ENCODE peak calls at places on chromosomes 3 and 15, in four cellular contexts. D is stimulated activated CD4-positive, alpha-beta T cell treated with anti-CD3 and anti-CD28 coated beads, Interleukin-2, amount 100 ng/mL, for 24 hours; X is NCI-H524; R is kidney glomerular epithelial cell. S is an unnamed sample.

GRCh38 chr15:59622289-59622688 is 10.7 kb downstream of the GCNT3 start:
- DNase-seq in D (peak), X (peak), R (no peak), S (peak)

GRCh38 chr3:133855772-133856171 is 39.9 kb downstream of the RAB6B start:
- DNase-seq in D (no peak), X (no peak), R (no peak), S (no peak)

GRCh38 chr3:121995190-121996137 is 26.6 kb downstream of the ILDR1 start:
- DNase-seq in D (peak), X (peak), R (peak), S (peak)

GRCh38 chr3:130699765-130700164 is 46.9 kb downstream of the PIK3R4 start:
- DNase-seq in D (no peak), X (peak), R (peak), S (no peak)

GRCh38 chr15:70765504-70766281 is 2.3 kb upstream of the UACA start:
- DNase-seq in D (no peak), X (no peak), R (no peak), S (no peak)

GRCh38 chr3:45566951-45567411 is 27.6 kb upstream of the LIMD1 start:
- DNase-seq in D (no peak), X (no peak), R (no peak), S (no peak)

GRCh38 chr3:74295479-74295878 is 319.0 kb downstream of the CNTN3 start:
- DNase-seq in D (no peak), X (no peak), R (no peak), S (no peak)

GRCh38 chr3:46946416-46946815 is 30.1 kb downstream of the CCDC12 start:
- DNase-seq in D (no peak), X (no peak), R (no peak), S (no peak)

GRCh38 chr3:173932624-173933023 is 535.1 kb downstream of the NLGN1 start:
- DNase-seq in D (no peak), X (peak), R (peak), S (no peak)

S was measured in WERI-Rb-1.